ENCODE peak calls at places on chromosomes 11 and 22, in nine cellular contexts. K is stimulated activated CD4-positive, alpha-beta T cell treated with anti-CD3 and anti-CD28 coated beads, Interleukin-15, amount 100 ng/mL, for 1 hour; C is LNCaP clone FGC; M is uterus; B is NCI-H1105 treated with DMSO at 0.1 percent for 48 hours; P is activated T-helper 1 cell treated with anti-CD3 and anti-CD28 coated beads, Interleukin-12 subunit alpha, Interleukin-12 subunit beta, Interleukin-2, Interleukin-4 antibody, amounts not matched to agents 30 ng/mL and 10 ng/mL and 1 ng/mL, durations not matched to agents 14 hours and 24 hours and 36 hours; E is activated naive CD4-positive, alpha-beta T cell; F is NB4; H is NCI-H1436. U is an unnamed sample.

GRCh38 chr11:69950120-69950519 is 128.0 kb upstream of the ANO1 start:
- DNase-seq in C (peak; percentile 10), M (no peak), K (no peak), B (peak; percentile 16), E (no peak), H (no peak), F (peak; percentile 59), P (no peak), U (peak; percentile 48)

GRCh38 chr11:32173435-32173834 is 82.6 kb downstream of the RCN1 start:
- DNase-seq in E (no peak), B (peak; percentile 40), K (peak; percentile 10), P (no peak), C (peak; percentile 4), F (peak; percentile 57), M (peak; percentile 32), H (peak; percentile 65), U (peak; percentile 31)

GRCh38 chr11:76159303-76159937 is 46.9 kb downstream of the WNT11 start:
- DNase-seq in H (no peak), F (no peak), C (no peak), B (no peak), K (no peak), E (no peak), P (no peak), M (no peak), U (no peak)

GRCh38 chr11:3093281-3094191 is 36.3 kb upstream of the CARS1 start:
- DNase-seq in K (no peak), M (peak; percentile 15), E (no peak), H (no peak), C (no peak), B (no peak), P (no peak), F (peak; percentile 15), U (no peak)

GRCh38 chr11:70124321-70125061 is 46.4 kb downstream of the ANO1 start:
- DNase-seq in M (peak; percentile 59), C (no peak), F (no peak), B (no peak), K (no peak), P (no peak), H (no peak), E (no peak), U (no peak)

GRCh38 chr22:22079404-22080148 is 97.0 kb upstream of the TOP3B start:
- DNase-seq in K (no peak), M (no peak), E (no peak), P (no peak), H (no peak), F (no peak), B (no peak), C (no peak), U (no peak)

GRCh38 chr11:104573431-104573830 is 324.8 kb downstream of the CASP12 start:
- DNase-seq in K (no peak), M (no peak), H (no peak), C (no peak), E (no peak), P (no peak), F (no peak), B (peak; percentile 5), U (no peak)

GRCh38 chr11:65417221-65417701 is 5.3 kb upstream of the NEAT1 start:
- DNase-seq in C (no peak), P (no peak), M (peak; percentile 45), K (no peak), H (no peak), F (peak; percentile 69), E (peak; percentile 30), B (no peak), U (no peak)

GRCh38 chr11:44865866-44866272 is 84.8 kb downstream of the TP53I11 start:
- DNase-seq in K (no peak), F (no peak), P (no peak), M (no peak), B (peak; percentile 65), H (no peak), E (no peak), C (peak; percentile 58), U (no peak)

GRCh38 chr11:107856180-107856980 is 2.2 kb downstream of the SLC35F2 start:
- DNase-seq in K (no peak), C (no peak), E (no peak), B (no peak), P (no peak), H (no peak), M (no peak), F (no peak), U (no peak)

GRCh38 chr11:132792341-132793140 is 739.8 kb downstream of the OPCML start:
- DNase-seq in M (no peak), B (no peak), E (no peak), K (no peak), C (no peak), P (no peak), H (no peak), F (no peak), U (no peak)

GRCh38 chr11:1567052-1567720 is 4.9 kb downstream of the DUSP8 start:
- DNase-seq in F (peak; percentile 1), C (no peak), H (no peak), B (no peak), E (no peak), M (no peak), P (no peak), K (no peak), U (no peak)

GRCh38 chr11:14317659-14318325 is 41.2 kb downstream of the RRAS2 start:
- DNase-seq in K (no peak), E (no peak), C (no peak), B (no peak), M (no peak), F (no peak), H (no peak), P (no peak), U (no peak)

GRCh38 chr11:64241175-64241429 is 207 bp downstream of the FKBP2 start:
- DNase-seq in K (no peak), M (no peak), P (no peak), H (no peak), C (no peak), B (no peak), E (no peak), F (no peak), U (no peak)

GRCh38 chr11:68763926-68764657 is 12.8 kb upstream of the TESMIN start:
- DNase-seq in K (no peak), P (no peak), M (no peak), E (no peak), H (no peak), B (no peak), C (no peak), F (no peak), U (no peak)

GRCh38 chr11:13303668-13304649 is 26.4 kb downstream of the BMAL1 start:
- DNase-seq in H (no peak), B (no peak), K (no peak), M (no peak), C (no peak), P (no peak), E (no peak), F (peak; percentile 78), U (no peak)

GRCh38 chr22:37426532-37427127 is 649 bp downstream of the ELFN2 start:
- DNase-seq in M (no peak), B (no peak), E (no peak), C (no peak), K (no peak), F (no peak), P (no peak), H (no peak), U (no peak)

GRCh38 chr11:6619021-6619745 is at the start of gene TPP1:
- DNase-seq in H (peak; percentile 93), C (peak; percentile 72), F (peak; percentile 94), P (peak; percentile 89), B (peak; percentile 92), K (peak; percentile 71), E (peak; percentile 78), M (peak; percentile 92), U (peak; percentile 89)

GRCh38 chr11:124930799-124931198 is 5.0 kb downstream of the HEPACAM start:
- DNase-seq in K (no peak), B (no peak), P (no peak), C (no peak), F (no peak), M (no peak), E (no peak), H (no peak), U (no peak)

GRCh38 chr22:37169947-37170688 is 17.9 kb downstream of the C1QTNF6 start:
- DNase-seq in H (no peak), K (no peak), F (no peak), P (no peak), B (no peak), E (no peak), M (peak; percentile 7), C (no peak), U (no peak)

GRCh38 chr11:19777032-19777341 is 64.3 kb downstream of the NAV2 start:
- DNase-seq in P (no peak), F (no peak), C (no peak), B (peak; percentile 50), K (no peak), E (no peak), M (no peak), H (peak; percentile 2), U (no peak)

GRCh38 chr11:103055174-103055890 is 36.6 kb downstream of the DCUN1D5 start:
- DNase-seq in K (no peak), F (peak; percentile 46), C (no peak), E (no peak), P (no peak), M (no peak), B (peak; percentile 37), H (peak; percentile 11), U (peak; percentile 4)

GRCh38 chr11:17766590-17766989 is 32.0 kb downstream of the KCNC1 start:
- DNase-seq in C (no peak), K (no peak), P (no peak), H (no peak), F (no peak), B (no peak), E (no peak), M (no peak), U (no peak)

GRCh38 chr11:7576671-7577225 is 62.9 kb downstream of the PPFIBP2 start:
- DNase-seq in C (no peak), P (no peak), M (peak; percentile 41), K (no peak), F (no peak), H (no peak), B (no peak), E (no peak), U (no peak)

GRCh38 chr22:43252319-43252718 is 65.4 kb upstream of the TTLL12 start:
- DNase-seq in H (no peak), B (no peak), C (no peak), P (no peak), F (no peak), M (no peak), E (no peak), K (no peak), U (no peak)

GRCh38 chr11:60913793-60914619 is at the start of gene TMEM109:
- DNase-seq in H (peak; percentile 89), E (peak; percentile 82), P (peak; percentile 83), F (peak; percentile 92), K (peak; percentile 72), C (peak; percentile 69), M (peak; percentile 87), B (peak; percentile 95), U (peak; percentile 88)

GRCh38 chr22:36486619-36487384 is 5.4 kb upstream of the TXN2 start:
- DNase-seq in C (no peak), H (no peak), P (peak; percentile 39), E (peak; percentile 43), K (peak; percentile 39), F (peak; percentile 78), B (peak; percentile 3), M (no peak), U (no peak)

GRCh38 chr22:39956932-39957664 is 3.1 kb upstream of the TMA7B start:
- DNase-seq in K (no peak), H (no peak), F (peak; percentile 69), E (no peak), P (no peak), B (no peak), M (no peak), C (no peak), U (no peak)

GRCh38 chr11:13216019-13217006 is 61.3 kb upstream of the BMAL1 start:
- DNase-seq in K (no peak), B (no peak), E (no peak), M (no peak), P (no peak), F (peak; percentile 86), C (no peak), H (no peak), U (no peak)

GRCh38 chr11:72001255-72001654 is 2.5 kb downstream of the IL18BP start:
- DNase-seq in F (no peak), M (no peak), P (no peak), H (no peak), K (no peak), E (no peak), C (no peak), B (no peak), U (no peak)

GRCh38 chr11:10122337-10123197 is 171.5 kb downstream of the SBF2 start:
- DNase-seq in K (no peak), E (no peak), M (no peak), B (no peak), C (no peak), P (no peak), F (peak; percentile 21), H (no peak), U (no peak)

U was measured in NCI-H748 treated with DMSO at 0.1 percent for 48 hours.